ENCODE peak calls at places on chromosomes 12 and 14, in four cellular contexts. U, M, B and J are unnamed samples.
A peak's percentile ranks its signal among the peaks of the same experiment; 100 is the strongest.

GRCh38 chr12:116442981-116443380 is 116.2 kb upstream of the MAP1LC3B2 start:
- DNase-seq in B (peak; percentile 42), M (no peak), U (no peak), J (no peak)

GRCh38 chr14:100883789-100884101 is 19.8 kb downstream of the RTL1 start:
- DNase-seq in U (no peak), B (no peak), M (no peak), J (no peak)

GRCh38 chr12:132761032-132761910 is at the start of gene ANKLE2:
- DNase-seq in B (peak; percentile 81), U (no peak), M (peak; percentile 29), J (no peak)

GRCh38 chr14:35879654-35880249 is 53.6 kb downstream of the BRMS1L start:
- DNase-seq in M (no peak), U (no peak), B (peak; percentile 63), J (no peak)

GRCh38 chr14:106094654-106095189 is 568.3 kb downstream of the TMEM121 start:
- DNase-seq in B (no peak), M (no peak), U (no peak), J (no peak)

GRCh38 chr12:42326466-42327226 is 679 bp downstream of the PPHLN1 start:
- DNase-seq in U (no peak), M (no peak), B (peak; percentile 38), J (no peak)

GRCh38 chr14:103095210-103095778 is 769 bp downstream of the EXOC3L4 start:
- DNase-seq in U (no peak), M (no peak), B (no peak), J (no peak)

GRCh38 chr14:76810953-76811400 is 1.7 kb downstream of the ANGEL1 start:
- DNase-seq in U (no peak), B (peak; percentile 54), M (no peak), J (peak; percentile 8)

GRCh38 chr12:112998997-112999767 is 20.9 kb downstream of the OAS2 start:
- DNase-seq in U (no peak), B (no peak), M (no peak), J (no peak)

GRCh38 chr14:30158299-30158698 is 230.7 kb upstream of the PRKD1 start:
- DNase-seq in M (no peak), U (no peak), B (no peak), J (no peak)

GRCh38 chr14:76827696-76828301 is 1.6 kb downstream of the LRRC74A start:
- DNase-seq in M (no peak), B (no peak), U (peak; percentile 19), J (no peak)

GRCh38 chr14:54331516-54331915 is 65.3 kb upstream of the CDKN3 start:
- DNase-seq in M (no peak), U (no peak), B (no peak), J (no peak)

GRCh38 chr12:63103489-63104131 is 47.4 kb downstream of the AVPR1A start:
- DNase-seq in M (no peak), U (no peak), B (peak; percentile 53), J (no peak)

GRCh38 chr14:61997146-61997545 is 234.9 kb downstream of the SNAPC1 start:
- DNase-seq in B (no peak), M (no peak), U (no peak), J (no peak)

GRCh38 chr14:32984531-32984930 is 45.9 kb downstream of the NPAS3 start:
- DNase-seq in M (no peak), B (no peak), U (no peak), J (no peak)

GRCh38 chr14:105180598-105181528 is at the start of gene NUDT14:
- DNase-seq in U (no peak), M (peak; percentile 46), B (peak; percentile 51), J (no peak)

GRCh38 chr14:24734917-24735500 is 101.0 kb upstream of the GZMB start:
- DNase-seq in B (peak; percentile 84), M (peak; percentile 37), U (no peak), J (peak; percentile 56)

GRCh38 chr12:84607170-84607569 is 305.4 kb downstream of the SLC6A15 start:
- DNase-seq in B (no peak), M (no peak), U (no peak), J (no peak)

GRCh38 chr12:125509195-125509594 is 444.0 kb downstream of the AACS start:
- DNase-seq in M (no peak), B (no peak), U (no peak), J (no peak)

GRCh38 chr12:112018571-112019237 is 5.5 kb downstream of the ERP29 start:
- DNase-seq in B (peak; percentile 92), U (no peak), M (no peak), J (peak; percentile 94)

GRCh38 chr12:4308334-4308960 is 12.6 kb upstream of the TIGAR start:
- DNase-seq in M (no peak), B (no peak), U (no peak), J (no peak)

GRCh38 chr14:33198684-33199083 is 260.0 kb downstream of the NPAS3 start:
- DNase-seq in U (no peak), M (no peak), B (no peak), J (no peak)

GRCh38 chr14:77031680-77032482 is 3.4 kb upstream of the IRF2BPL start:
- DNase-seq in B (peak; percentile 89), M (peak; percentile 76), U (peak; percentile 81), J (no peak)

GRCh38 chr14:101359221-101360044 is 201.9 kb upstream of the DIO3 start:
- DNase-seq in M (peak; percentile 88), B (peak; percentile 12), U (peak; percentile 90), J (peak; percentile 3)

DNA sequence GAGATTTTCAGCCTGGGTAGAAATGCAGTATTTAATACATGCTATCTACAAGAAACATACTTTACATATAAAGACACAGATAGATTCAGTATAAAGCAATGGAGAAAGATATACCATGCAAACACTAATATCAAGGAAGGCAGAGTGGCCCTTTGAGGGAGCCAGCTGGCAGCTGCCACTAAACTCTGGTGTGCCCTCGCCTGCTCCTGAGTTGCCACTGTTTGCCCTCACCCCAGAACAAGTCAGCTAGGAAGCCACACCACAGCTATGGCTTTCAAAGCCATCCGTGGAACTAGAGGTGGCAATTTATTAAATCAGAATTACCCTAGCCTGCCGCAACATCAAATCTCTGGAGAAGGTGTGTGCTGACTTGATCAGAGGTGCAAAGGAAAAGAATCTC is 18.3 kb downstream of the PXN start:
- DNase-seq in B (no peak), M (no peak), U (no peak), J (no peak)
- H3K4me3 ChIP-seq in B (no peak overlapping the region), M (no peak overlapping the region), U (no peak overlapping the region), J (no peak overlapping the region)

GRCh38 chr12:107126688-107127481 is 33.5 kb upstream of the CRY1 start:
- DNase-seq in U (no peak), M (no peak), B (peak; percentile 60), J (peak; percentile 28)
- TF ChIP-seq CTCF in U (no peak), M (no peak), B (peak; percentile 74), J (peak; percentile 55)

GRCh38 chr12:122203968-122204828 is 689 bp downstream of the B3GNT4 start:
- DNase-seq in M (no peak), B (no peak), U (no peak), J (no peak)
- H3K4me3 ChIP-seq in M (peak overlapping the region; percentile 46), B (peak overlapping the region; percentile 42), U (peak overlapping the region; percentile 44), J (peak overlapping the region; percentile 65)

DNA sequence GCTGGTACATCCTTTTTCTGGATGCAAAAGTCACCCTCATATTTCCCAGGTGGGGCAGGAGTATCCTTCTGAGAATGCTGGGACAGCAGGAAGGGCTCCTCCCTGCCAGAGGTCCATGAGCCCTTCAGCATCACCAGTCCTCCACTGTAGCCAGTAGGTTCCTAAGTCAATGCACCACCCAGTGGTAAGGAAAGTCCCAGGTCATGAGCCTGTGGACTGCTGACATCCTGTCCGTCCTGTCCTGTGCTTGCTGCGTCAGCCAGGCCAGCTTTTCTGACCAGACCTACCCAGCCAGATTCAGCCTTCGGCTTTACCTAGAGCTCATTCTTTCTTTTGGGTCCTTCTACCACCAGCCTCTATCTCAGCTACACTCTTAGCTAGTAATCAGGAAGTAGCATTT is 23.0 kb upstream of the ACTN1 start:
- DNase-seq in M (no peak), U (peak; percentile 31), B (peak; percentile 52), J (peak; percentile 46)
- TF ChIP-seq CTCF in M (peak; percentile 10), U (peak; percentile 26), B (peak; percentile 39), J (peak; percentile 39)

GRCh38 chr12:52087961-52088820 is 8.7 kb downstream of the SMIM41 start:
- DNase-seq in B (no peak), M (no peak), U (no peak), J (no peak)
- H3K4me3 ChIP-seq in B (no peak overlapping the region), M (no peak overlapping the region), U (no peak overlapping the region), J (no peak overlapping the region)